ENCODE peak calls at places on chromosomes 11 and 22, in six cellular contexts. F is thyroid gland, Z is tibial nerve, P is endothelial cell of umbilical vein, E is IMR-90, M is Peyer's patch. N is an unnamed sample.
A peak's percentile ranks its signal among the peaks of the same experiment; 100 is the strongest.

GRCh38 chr11:9765320-9766101 is 101.6 kb downstream of the SWAP70 start:
- DNase-seq in E (peak; percentile 95), M (no peak), P (peak; percentile 92), F (peak; percentile 22), Z (peak; percentile 42), N (no peak)

GRCh38 chr22:20933910-20934309 is 16.7 kb downstream of the CRKL start:
- DNase-seq in Z (no peak), F (no peak), M (peak; percentile 14), P (no peak), E (no peak), N (no peak)

GRCh38 chr11:8309862-8310261 is 46.2 kb upstream of the LMO1 start:
- DNase-seq in P (no peak), M (no peak), F (no peak), Z (no peak), E (no peak), N (no peak)

GRCh38 chr11:134331565-134332188 is at the start of gene GLB1L2:
- DNase-seq in E (no peak), F (peak; percentile 84), P (peak; percentile 36), M (peak; percentile 95), Z (peak; percentile 54), N (peak; percentile 92)

GRCh38 chr11:47723041-47723440 is 7.9 kb upstream of the AGBL2 start:
- DNase-seq in E (no peak), F (no peak), Z (no peak), P (no peak), M (no peak), N (no peak)

GRCh38 chr11:56624661-56625110 is 10.0 kb upstream of the OR5M1 start:
- DNase-seq in Z (no peak), F (no peak), P (no peak), E (peak; percentile 34), M (no peak), N (no peak)

GRCh38 chr11:11213117-11213516 is 139.9 kb downstream of the CSNK2A3 start:
- DNase-seq in E (no peak), M (no peak), Z (no peak), F (no peak), P (no peak), N (no peak)

GRCh38 chr22:30717331-30717921 is 22.8 kb downstream of the OSBP2 start:
- DNase-seq in P (peak; percentile 89), E (peak; percentile 90), M (no peak), F (no peak), Z (no peak), N (no peak)

GRCh38 chr11:128670631-128671030 is 23.2 kb upstream of the FLI1 start:
- DNase-seq in E (no peak), M (no peak), P (no peak), F (no peak), Z (no peak), N (no peak)

GRCh38 chr11:79062814-79063762 is 377.7 kb downstream of the TENM4 start:
- DNase-seq in E (peak; percentile 41), M (no peak), Z (no peak), F (peak; percentile 30), P (peak; percentile 46), N (no peak)

GRCh38 chr11:68037481-68038225 is 1.2 kb upstream of the TCIRG1 start:
- DNase-seq in Z (no peak), F (peak; percentile 73), M (no peak), P (no peak), E (no peak), N (no peak)

GRCh38 chr11:13110929-13111812 is 102.1 kb downstream of the RASSF10 start:
- DNase-seq in Z (no peak), F (no peak), P (peak; percentile 95), M (no peak), E (peak; percentile 76), N (no peak)

GRCh38 chr11:46537851-46538295 is 56.0 kb downstream of the AMBRA1 start:
- DNase-seq in F (peak; percentile 71), E (peak; percentile 78), M (no peak), Z (no peak), P (peak; percentile 75), N (peak; percentile 40)

GRCh38 chr11:114159802-114160588 is 100.5 kb downstream of the ZBTB16 start:
- DNase-seq in E (peak; percentile 90), M (peak; percentile 99), Z (peak; percentile 100), F (peak; percentile 99), P (peak; percentile 99), N (peak; percentile 100)

GRCh38 chr22:35892192-35892591 is 136.4 kb downstream of the RBFOX2 start:
- DNase-seq in F (peak; percentile 27), P (peak; percentile 64), M (no peak), E (peak; percentile 75), Z (no peak), N (no peak)

GRCh38 chr22:25554321-25555088 is 10.0 kb upstream of the GRK3 start:
- DNase-seq in F (peak; percentile 5), P (no peak), Z (no peak), E (no peak), M (no peak), N (peak; percentile 25)

GRCh38 chr22:36201630-36202312 is at the start of gene APOL4:
- DNase-seq in Z (peak; percentile 69), F (peak; percentile 52), E (no peak), P (no peak), M (no peak), N (peak; percentile 55)

GRCh38 chr11:82701847-82702520 is 31.7 kb downstream of the FAM181B start:
- DNase-seq in M (no peak), F (no peak), Z (no peak), E (peak; percentile 16), P (peak; percentile 50), N (no peak)

GRCh38 chr11:133927690-133928627 is 28.8 kb downstream of the IGSF9B start:
- DNase-seq in E (peak; percentile 39), F (peak; percentile 65), M (peak; percentile 76), P (peak; percentile 45), Z (peak; percentile 31), N (peak; percentile 93)

GRCh38 chr22:48943567-48944432 is 883.9 kb downstream of the BRD1 start:
- DNase-seq in P (no peak), E (no peak), M (no peak), F (no peak), Z (no peak), N (peak; percentile 8)

GRCh38 chr22:31917227-31917921 is 27.0 kb upstream of the YWHAH start:
- DNase-seq in M (no peak), E (no peak), F (no peak), Z (no peak), P (no peak), N (no peak)

GRCh38 chr11:85182437-85183109 is 444.6 kb downstream of the DLG2 start:
- DNase-seq in P (no peak), E (peak; percentile 35), M (no peak), F (no peak), Z (no peak), N (no peak)

GRCh38 chr22:17997456-17997855 is 26.9 kb downstream of the MICAL3 start:
- DNase-seq in Z (no peak), P (no peak), F (no peak), E (no peak), M (no peak), N (no peak)

GRCh38 chr11:120108785-120109168 is 29.1 kb downstream of the TRIM29 start:
- DNase-seq in M (no peak), F (no peak), E (no peak), P (no peak), Z (no peak), N (no peak)

GRCh38 chr11:32892355-32893090 is at the start of gene QSER1:
- DNase-seq in P (peak; percentile 52), E (peak; percentile 41), F (peak; percentile 65), M (peak; percentile 85), Z (peak; percentile 45), N (peak; percentile 92)

GRCh38 chr11:77644887-77645286 is 7.3 kb upstream of the CLNS1A start:
- DNase-seq in E (no peak), F (no peak), P (no peak), M (no peak), Z (no peak), N (no peak)

GRCh38 chr11:20887137-20887536 is 217.8 kb downstream of the NELL1 start:
- DNase-seq in P (no peak), Z (no peak), M (no peak), F (no peak), E (no peak), N (no peak)

GRCh38 chr11:120172921-120173705 is 35.2 kb upstream of the TRIM29 start:
- DNase-seq in P (no peak), F (no peak), E (no peak), Z (no peak), M (peak; percentile 29), N (no peak)

GRCh38 chr11:45085657-45086501 is 60.6 kb upstream of the PRDM11 start:
- DNase-seq in Z (no peak), F (no peak), P (no peak), M (no peak), E (no peak), N (no peak)

GRCh38 chr11:69144719-69145365 is 10.9 kb upstream of the SMIM38 start:
- DNase-seq in E (peak; percentile 70), M (no peak), F (no peak), Z (no peak), P (no peak), N (peak; percentile 2)
- H3K4me3 ChIP-seq in E (no peak overlapping the region), M (no peak overlapping the region), F (no peak overlapping the region), Z (no peak overlapping the region), P (no peak overlapping the region), N (no peak overlapping the region)

GRCh38 chr11:64923944-64924909 is at the start of gene PPP2R5B:
- DNase-seq in E (peak; percentile 94), P (peak; percentile 91), M (peak; percentile 95), Z (peak; percentile 88), F (peak; percentile 95), N (peak; percentile 99)
- TF ChIP-seq POLR2A in E (peak; percentile 70), P (peak; percentile 26), M (peak; percentile 71), Z (peak; percentile 78), F (no peak), N (no peak)

DNA sequence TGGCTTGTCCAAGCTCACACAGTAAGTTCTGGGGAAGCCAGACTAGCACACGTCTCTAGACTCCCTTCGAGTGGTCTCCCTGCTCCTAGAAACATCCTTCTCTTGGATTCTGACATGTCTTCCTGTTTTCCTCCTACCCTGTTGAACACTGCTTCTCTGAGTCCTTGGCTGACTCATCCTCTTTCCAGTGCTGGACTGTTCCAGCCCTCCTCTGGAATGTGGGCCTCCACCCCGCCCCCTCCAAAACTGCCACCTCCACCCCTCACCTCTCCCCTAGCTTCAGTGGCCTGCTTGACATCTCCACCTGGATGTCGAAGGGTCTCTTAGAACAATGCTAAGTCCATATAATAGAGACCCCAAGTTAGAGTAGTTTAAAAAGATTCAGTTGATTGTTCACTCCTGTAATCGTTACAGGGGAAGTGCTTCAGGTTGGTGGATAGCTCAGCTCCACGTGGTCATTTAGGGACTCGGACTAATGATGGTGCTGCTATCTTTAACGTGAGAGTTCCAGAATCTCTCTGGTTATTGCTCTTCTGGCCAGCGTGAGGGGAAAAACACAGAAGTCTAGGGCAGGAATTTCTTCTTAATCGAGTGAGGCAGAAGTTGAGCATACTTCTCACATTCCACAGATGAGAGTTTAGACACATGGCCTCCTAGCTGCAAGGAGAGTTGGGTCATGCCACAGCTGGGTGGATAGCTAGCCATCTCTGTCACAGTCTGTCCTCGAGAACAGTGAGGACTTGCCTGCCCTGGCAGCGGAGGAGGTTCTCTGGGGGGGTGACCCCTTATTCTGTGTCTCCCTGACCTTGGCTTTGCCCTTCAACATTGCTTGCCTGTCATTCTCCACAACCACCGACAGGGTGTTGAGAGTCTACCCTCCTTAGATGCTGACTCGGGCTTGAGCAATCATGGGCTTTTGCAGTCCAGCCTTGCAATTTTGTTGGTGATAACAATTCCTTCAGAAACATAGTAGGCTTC is 4.7 kb upstream of the C11orf96 start:
- DNase-seq in M (no peak), Z (no peak), P (peak; percentile 28), E (peak; percentile 70), F (no peak), N (no peak)
- TF ChIP-seq CTCF in M (no peak), Z (no peak), P (no peak), E (no peak), F (no peak), N (no peak)

GRCh38 chr11:80320226-80320625 is 879.4 kb upstream of the TENM4 start:
- DNase-seq in F (no peak), Z (no peak), P (no peak), E (no peak), M (no peak), N (no peak)
- H3K4me3 ChIP-seq in F (no peak overlapping the region), Z (no peak overlapping the region), P (no peak overlapping the region), E (no peak overlapping the region), M (no peak overlapping the region), N (no peak overlapping the region)

N was measured in lower leg skin.